ENCODE peak calls at places on chromosomes 13 and 19, in nine cellular contexts. L, Q, V, H, B, G, K, J and S are unnamed samples.
A peak's percentile ranks its signal among the peaks of the same experiment; 100 is the strongest.

GRCh38 chr19:39818626-39819097 is 15.3 kb downstream of the DYRK1B start:
- DNase-seq in J (no peak), G (no peak), L (peak; percentile 51), B (no peak), V (no peak), Q (no peak), H (no peak), K (no peak), S (no peak)

GRCh38 chr19:17721821-17722220 is 2.5 kb downstream of the MAP1S start:
- DNase-seq in K (peak; percentile 24), L (no peak), Q (no peak), B (peak; percentile 65), H (peak; percentile 51), V (no peak), J (no peak), G (no peak), S (peak; percentile 59)

GRCh38 chr13:101474419-101474957 is 22.0 kb downstream of the ITGBL1 start:
- DNase-seq in H (no peak), B (peak; percentile 90), L (no peak), Q (peak; percentile 58), J (peak; percentile 67), K (no peak), V (peak; percentile 96), G (peak; percentile 90), S (no peak)

GRCh38 chr13:94711561-94712286 is 621 bp downstream of the SOX21 start:
- DNase-seq in L (no peak), G (no peak), J (no peak), Q (peak; percentile 47), B (peak; percentile 28), V (peak; percentile 43), H (no peak), K (no peak), S (no peak)

GRCh38 chr13:42497798-42498197 is 76.2 kb upstream of the TNFSF11 start:
- DNase-seq in H (no peak), G (no peak), Q (no peak), B (peak; percentile 87), K (peak; percentile 95), V (peak; percentile 85), J (no peak), L (peak; percentile 78), S (no peak)

GRCh38 chr19:53977429-53977990 is 13.9 kb upstream of the CACNG6 start:
- DNase-seq in K (peak; percentile 63), J (peak; percentile 37), L (no peak), B (peak; percentile 80), H (peak; percentile 61), Q (peak; percentile 96), G (peak; percentile 49), V (peak; percentile 80), S (no peak)

GRCh38 chr13:109700176-109700575 is 86.2 kb downstream of the IRS2 start:
- DNase-seq in K (peak; percentile 50), J (no peak), L (no peak), G (no peak), Q (peak; percentile 63), V (peak; percentile 88), B (peak; percentile 80), H (peak; percentile 83), S (no peak)

GRCh38 chr13:114143806-114144605 is 11.6 kb upstream of the RASA3 start:
- DNase-seq in G (no peak), H (no peak), J (no peak), K (no peak), V (no peak), B (no peak), L (peak; percentile 54), Q (peak; percentile 76), S (no peak)

DNA sequence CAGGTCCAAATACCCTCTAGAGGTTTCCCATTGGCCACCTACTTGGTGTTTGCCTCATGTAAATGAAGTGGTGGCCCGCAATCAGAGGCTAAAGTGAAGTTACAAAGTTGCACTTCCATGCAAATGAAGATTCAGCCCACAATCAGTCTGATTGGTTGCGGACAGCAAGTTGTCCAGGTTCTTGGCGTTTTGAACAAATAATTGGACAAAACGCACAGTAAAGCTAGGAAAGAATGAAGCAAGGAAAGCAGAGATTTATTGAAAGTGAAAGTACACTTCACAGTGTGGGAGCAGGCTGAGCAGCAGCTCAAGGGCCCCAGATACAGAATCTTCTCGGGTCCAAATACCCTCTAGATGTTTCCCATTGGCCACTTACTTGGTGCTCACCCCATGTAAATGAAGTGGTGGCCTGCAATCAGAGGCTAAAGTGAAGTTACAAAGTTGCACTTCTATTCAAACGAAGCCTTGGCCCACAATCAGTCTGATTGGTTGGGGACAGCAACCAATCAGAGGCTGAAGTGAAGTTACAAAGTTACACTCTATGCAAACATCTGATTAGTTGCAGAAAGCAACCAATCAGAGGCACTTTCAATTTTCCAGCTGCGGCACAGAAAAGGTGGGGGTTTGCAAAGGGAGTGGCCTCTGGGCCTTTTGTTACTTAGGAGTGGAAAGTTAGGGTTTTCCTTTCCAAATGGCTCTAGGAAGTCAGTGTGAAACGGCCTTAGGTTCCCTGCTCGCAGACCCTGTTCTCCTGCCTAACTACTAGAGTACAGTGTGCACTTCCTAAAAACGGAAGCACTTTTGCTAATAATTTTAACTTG is 4.7 kb upstream of the TM9SF2 start:
- DNase-seq in V (no peak), B (peak; percentile 88), J (peak; percentile 55), K (peak; percentile 39), H (peak; percentile 35), Q (peak; percentile 84), L (peak; percentile 48), G (no peak), S (peak; percentile 74)
- H3K4me3 ChIP-seq in V (no peak overlapping the region), B (peak overlapping the region; percentile 46), J (peak overlapping the region; percentile 16), K (peak overlapping the region; percentile 13), H (peak overlapping the region; percentile 59), Q (peak overlapping the region; percentile 28), L (peak overlapping the region; percentile 51), G (no peak overlapping the region), S (peak overlapping the region; percentile 66)

GRCh38 chr13:97307882-97308624 is 85.9 kb downstream of the MBNL2 start:
- DNase-seq in H (peak; percentile 51), L (no peak), Q (peak; percentile 70), J (no peak), G (no peak), B (peak; percentile 62), V (peak; percentile 74), K (peak; percentile 30), S (no peak)

GRCh38 chr13:97308735-97309429 is 86.7 kb downstream of the MBNL2 start:
- DNase-seq in Q (peak; percentile 30), V (no peak), K (no peak), J (no peak), L (no peak), H (no peak), G (no peak), B (no peak), S (no peak)

GRCh38 chr13:97307096-97307495 is 85.0 kb downstream of the MBNL2 start:
- DNase-seq in B (no peak), L (no peak), K (no peak), J (no peak), V (no peak), Q (no peak), H (no peak), G (no peak), S (no peak)

GRCh38 chr13:97306646-97307045 is 84.5 kb downstream of the MBNL2 start:
- DNase-seq in J (no peak), H (no peak), V (peak; percentile 41), L (no peak), K (no peak), G (no peak), B (peak; percentile 36), Q (peak; percentile 27), S (no peak)

DNA sequence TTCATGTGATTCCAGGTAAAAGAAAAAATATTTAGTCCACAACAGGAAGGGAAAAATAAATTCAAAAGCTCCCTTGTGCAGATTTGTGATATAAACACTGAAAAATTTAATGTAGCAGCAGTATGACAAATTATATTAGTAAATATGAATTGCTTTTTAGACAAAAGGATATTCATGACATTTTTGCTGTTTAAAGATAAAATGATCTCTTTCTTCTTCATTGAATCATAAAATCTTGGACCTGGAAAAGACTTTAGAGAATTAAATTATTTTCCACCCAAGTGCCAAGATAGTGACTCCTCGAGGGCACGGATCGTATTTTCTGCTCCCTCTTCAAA is 85.4 kb downstream of the MBNL2 start:
- DNase-seq in L (no peak), H (no peak), K (no peak), V (no peak), G (no peak), B (no peak), J (no peak), Q (no peak), S (no peak)
- TF ChIP-seq CTCF in L (no peak), H (no peak), K (no peak), V (no peak), G (no peak), B (no peak), J (no peak), Q (no peak), S (no peak)

GRCh38 chr19:48168689-48169088 is 1.5 kb downstream of the LIG1 start:
- DNase-seq in L (no peak), V (no peak), K (no peak), H (no peak), Q (no peak), G (no peak), B (no peak), J (no peak), S (no peak)
- H3K4me3 ChIP-seq in L (no peak overlapping the region), V (no peak overlapping the region), K (no peak overlapping the region), H (no peak overlapping the region), Q (no peak overlapping the region), G (no peak overlapping the region), B (no peak overlapping the region), J (no peak overlapping the region), S (no peak overlapping the region)

GRCh38 chr13:19959831-19960672 is 1.5 kb downstream of the ZMYM2 start:
- DNase-seq in L (peak; percentile 80), H (peak; percentile 76), B (peak; percentile 89), Q (peak; percentile 87), V (peak; percentile 91), K (peak; percentile 88), J (peak; percentile 75), G (peak; percentile 78), S (peak; percentile 91)

GRCh38 chr13:19957320-19958118 is 1.0 kb upstream of the ZMYM2 start:
- DNase-seq in B (peak; percentile 88), H (peak; percentile 66), V (peak; percentile 80), K (peak; percentile 66), Q (peak; percentile 91), J (peak; percentile 21), L (peak; percentile 84), G (peak; percentile 8), S (peak; percentile 67)

GRCh38 chr13:19960673-19961015 is 2.1 kb downstream of the ZMYM2 start:
- DNase-seq in J (no peak), Q (no peak), G (no peak), K (peak; percentile 11), B (no peak), H (no peak), L (peak; percentile 9), V (no peak), S (no peak)

GRCh38 chr13:19958119-19959111 is at the start of gene ZMYM2:
- DNase-seq in V (peak; percentile 98), B (peak; percentile 94), L (peak; percentile 98), K (peak; percentile 81), J (peak; percentile 91), Q (peak; percentile 94), G (peak; percentile 93), H (peak; percentile 99), S (peak; percentile 100)

DNA sequence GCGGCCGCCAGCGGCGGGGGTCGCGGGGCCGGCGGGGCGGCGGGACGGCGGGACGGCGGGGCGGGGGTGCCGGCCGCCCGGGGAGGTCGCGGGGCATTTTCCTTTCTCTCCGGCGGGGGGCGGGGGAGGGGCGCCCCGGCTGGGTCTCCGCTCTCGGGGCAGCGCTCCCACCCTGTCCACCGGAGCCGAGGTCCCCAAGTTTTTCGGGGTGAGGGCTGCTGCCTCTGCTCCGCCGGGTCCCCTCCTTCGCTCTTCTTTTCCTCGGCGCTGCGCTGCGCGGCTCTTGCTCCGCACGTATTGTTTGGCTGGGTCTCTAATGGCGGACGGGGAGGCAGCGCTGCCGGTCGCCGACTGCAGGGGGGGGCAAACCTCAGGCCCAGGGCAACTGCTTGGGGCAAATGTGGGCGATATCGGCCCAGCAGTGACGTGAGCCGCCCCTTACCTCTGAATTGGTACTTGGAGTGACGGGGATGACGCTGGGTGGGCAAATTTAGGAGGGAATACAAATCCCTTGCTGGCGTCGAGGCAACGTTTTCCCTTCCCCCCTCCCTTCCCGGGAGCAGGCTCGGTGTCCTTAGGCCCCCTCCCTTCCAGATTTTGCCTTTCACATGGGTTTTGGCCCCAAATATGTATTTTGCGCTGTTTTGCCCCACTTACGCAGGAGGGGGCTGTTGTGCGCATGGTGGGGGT is 759 bp downstream of the ZMYM2 start:
- DNase-seq in V (peak; percentile 48), K (peak; percentile 23), G (no peak), Q (peak; percentile 35), L (peak; percentile 77), H (peak; percentile 57), B (peak; percentile 29), J (no peak), S (peak; percentile 65)
- TF ChIP-seq CTCF in V (no peak), K (peak; percentile 16), G (peak; percentile 22), Q (no peak), L (peak; percentile 26), H (no peak), B (no peak), J (peak; percentile 25), S (no peak)